ENCODE peak calls at places on chromosome 16, in five cellular contexts. One of them, this sample, is unnamed.

GRCh38 chr16:3458852-3459361 is 15.4 kb downstream of the NAA60 start:
- DNase-seq in activated effector memory CD4-positive, alpha-beta T cell treated with anti-CD3 and anti-CD28 coated beads, Interleukin-2, amount 50 U/mL, for 16 hours: peak
- DNase-seq in anterior cingulate cortex: no peak
- DNase-seq in activated B cell treated with CpG ODN at 0.5 μM for 24 hours: no peak
- DNase-seq in lower leg skin: no peak
- DNase-seq in this sample: no peak

GRCh38 chr16:55465077-55465896 is 13.7 kb upstream of the MMP2 start:
- DNase-seq in activated effector memory CD4-positive, alpha-beta T cell treated with anti-CD3 and anti-CD28 coated beads, Interleukin-2, amount 50 U/mL, for 16 hours: peak
- DNase-seq in activated B cell treated with CpG ODN at 0.5 μM for 24 hours: peak
- DNase-seq in lower leg skin: peak
- DNase-seq in anterior cingulate cortex: peak
- DNase-seq in this sample: peak

GRCh38 chr16:47624563-47624962 is 163.4 kb downstream of the PHKB start:
- DNase-seq in anterior cingulate cortex: no peak
- DNase-seq in activated effector memory CD4-positive, alpha-beta T cell treated with anti-CD3 and anti-CD28 coated beads, Interleukin-2, amount 50 U/mL, for 16 hours: no peak
- DNase-seq in activated B cell treated with CpG ODN at 0.5 μM for 24 hours: no peak
- DNase-seq in lower leg skin: no peak
- DNase-seq in this sample: no peak

GRCh38 chr16:13307255-13307654 is 405.9 kb downstream of the SHISA9 start:
- DNase-seq in activated B cell treated with CpG ODN at 0.5 μM for 24 hours: no peak
- DNase-seq in activated effector memory CD4-positive, alpha-beta T cell treated with anti-CD3 and anti-CD28 coated beads, Interleukin-2, amount 50 U/mL, for 16 hours: no peak
- DNase-seq in anterior cingulate cortex: no peak
- DNase-seq in lower leg skin: no peak
- DNase-seq in this sample: no peak

GRCh38 chr16:70151391-70151790 is 22.2 kb upstream of the CLEC18C start:
- DNase-seq in lower leg skin: no peak
- DNase-seq in activated effector memory CD4-positive, alpha-beta T cell treated with anti-CD3 and anti-CD28 coated beads, Interleukin-2, amount 50 U/mL, for 16 hours: no peak
- DNase-seq in activated B cell treated with CpG ODN at 0.5 μM for 24 hours: no peak
- DNase-seq in anterior cingulate cortex: no peak
- DNase-seq in this sample: no peak

GRCh38 chr16:15897834-15898254 is 9.4 kb upstream of the CEP20 start:
- DNase-seq in activated effector memory CD4-positive, alpha-beta T cell treated with anti-CD3 and anti-CD28 coated beads, Interleukin-2, amount 50 U/mL, for 16 hours: peak
- DNase-seq in activated B cell treated with CpG ODN at 0.5 μM for 24 hours: no peak
- DNase-seq in anterior cingulate cortex: no peak
- DNase-seq in lower leg skin: no peak
- DNase-seq in this sample: no peak

GRCh38 chr16:59385953-59386352 is 651.8 kb upstream of the GOT2 start:
- DNase-seq in anterior cingulate cortex: no peak
- DNase-seq in activated effector memory CD4-positive, alpha-beta T cell treated with anti-CD3 and anti-CD28 coated beads, Interleukin-2, amount 50 U/mL, for 16 hours: no peak
- DNase-seq in lower leg skin: peak
- DNase-seq in activated B cell treated with CpG ODN at 0.5 μM for 24 hours: no peak
- DNase-seq in this sample: no peak

GRCh38 chr16:57299009-57299718 is 14.7 kb upstream of the PLLP start:
- DNase-seq in anterior cingulate cortex: no peak
- DNase-seq in lower leg skin: peak
- DNase-seq in activated B cell treated with CpG ODN at 0.5 μM for 24 hours: no peak
- DNase-seq in activated effector memory CD4-positive, alpha-beta T cell treated with anti-CD3 and anti-CD28 coated beads, Interleukin-2, amount 50 U/mL, for 16 hours: peak
- DNase-seq in this sample: peak